ENCODE peak calls at places on chromosomes 1 and 21, in ten cellular contexts. One of them, this sample, is unnamed.

GRCh38 chr1:203480084-203480483 is 4.5 kb downstream of the PRELP start:
- DNase-seq in GM04504: no peak
- DNase-seq in LoVo: no peak
- DNase-seq in neuronal stem cell: no peak
- DNase-seq in cardiac fibroblast: peak; percentile 42
- DNase-seq in left lobe of liver: no peak
- DNase-seq in left ventricle myocardium inferior: no peak
- DNase-seq in stimulated activated naive B cell treated with anti-CD40 and anti-IgM and Interleukin-4, amounts not matched to agents 10 μg/mL and 1 μg/mL and 100 μg/mL, for 72 hours: no peak
- DNase-seq in Jurkat, Clone E6-1: no peak
- DNase-seq in brain microvascular endothelial cell: no peak
- DNase-seq in this sample: no peak

GRCh38 chr1:4220362-4220761 is 320.3 kb upstream of the C1orf174 start:
- DNase-seq in LoVo: no peak
- DNase-seq in brain microvascular endothelial cell: no peak
- DNase-seq in cardiac fibroblast: no peak
- DNase-seq in left ventricle myocardium inferior: no peak
- DNase-seq in left lobe of liver: no peak
- DNase-seq in stimulated activated naive B cell treated with anti-CD40 and anti-IgM and Interleukin-4, amounts not matched to agents 10 μg/mL and 1 μg/mL and 100 μg/mL, for 72 hours: no peak
- DNase-seq in neuronal stem cell: no peak
- DNase-seq in GM04504: no peak
- DNase-seq in Jurkat, Clone E6-1: no peak
- DNase-seq in this sample: no peak

GRCh38 chr1:158398818-158399502 is at the start of gene OR10T2:
- DNase-seq in left lobe of liver: no peak
- DNase-seq in LoVo: no peak
- DNase-seq in brain microvascular endothelial cell: no peak
- DNase-seq in GM04504: no peak
- DNase-seq in left ventricle myocardium inferior: no peak
- DNase-seq in Jurkat, Clone E6-1: peak; percentile 99
- DNase-seq in stimulated activated naive B cell treated with anti-CD40 and anti-IgM and Interleukin-4, amounts not matched to agents 10 μg/mL and 1 μg/mL and 100 μg/mL, for 72 hours: no peak
- DNase-seq in neuronal stem cell: no peak
- DNase-seq in cardiac fibroblast: no peak
- DNase-seq in this sample: no peak

GRCh38 chr1:167516404-167517388 is 1.6 kb downstream of the CD247 start:
- DNase-seq in cardiac fibroblast: no peak
- DNase-seq in brain microvascular endothelial cell: no peak
- DNase-seq in left ventricle myocardium inferior: no peak
- DNase-seq in stimulated activated naive B cell treated with anti-CD40 and anti-IgM and Interleukin-4, amounts not matched to agents 10 μg/mL and 1 μg/mL and 100 μg/mL, for 72 hours: no peak
- DNase-seq in left lobe of liver: no peak
- DNase-seq in Jurkat, Clone E6-1: peak; percentile 28
- DNase-seq in neuronal stem cell: no peak
- DNase-seq in LoVo: no peak
- DNase-seq in GM04504: no peak
- DNase-seq in this sample: no peak

GRCh38 chr1:174850726-174851125 is 149.0 kb upstream of the CACYBP start:
- DNase-seq in neuronal stem cell: no peak
- DNase-seq in left ventricle myocardium inferior: no peak
- DNase-seq in stimulated activated naive B cell treated with anti-CD40 and anti-IgM and Interleukin-4, amounts not matched to agents 10 μg/mL and 1 μg/mL and 100 μg/mL, for 72 hours: no peak
- DNase-seq in cardiac fibroblast: no peak
- DNase-seq in brain microvascular endothelial cell: no peak
- DNase-seq in left lobe of liver: no peak
- DNase-seq in LoVo: no peak
- DNase-seq in Jurkat, Clone E6-1: no peak
- DNase-seq in GM04504: no peak
- DNase-seq in this sample: no peak

GRCh38 chr1:232192781-232193450 is 437.0 kb downstream of the SIPA1L2 start:
- DNase-seq in GM04504: no peak
- DNase-seq in brain microvascular endothelial cell: peak; percentile 32
- DNase-seq in neuronal stem cell: no peak
- DNase-seq in stimulated activated naive B cell treated with anti-CD40 and anti-IgM and Interleukin-4, amounts not matched to agents 10 μg/mL and 1 μg/mL and 100 μg/mL, for 72 hours: no peak
- DNase-seq in cardiac fibroblast: no peak
- DNase-seq in LoVo: no peak
- DNase-seq in Jurkat, Clone E6-1: no peak
- DNase-seq in left lobe of liver: no peak
- DNase-seq in left ventricle myocardium inferior: no peak
- DNase-seq in this sample: no peak

GRCh38 chr1:227774051-227774720 is 39.0 kb downstream of the SNAP47 start:
- DNase-seq in brain microvascular endothelial cell: no peak
- DNase-seq in left ventricle myocardium inferior: no peak
- DNase-seq in GM04504: no peak
- DNase-seq in Jurkat, Clone E6-1: peak; percentile 93
- DNase-seq in LoVo: no peak
- DNase-seq in left lobe of liver: no peak
- DNase-seq in stimulated activated naive B cell treated with anti-CD40 and anti-IgM and Interleukin-4, amounts not matched to agents 10 μg/mL and 1 μg/mL and 100 μg/mL, for 72 hours: no peak
- DNase-seq in neuronal stem cell: no peak
- DNase-seq in cardiac fibroblast: no peak
- DNase-seq in this sample: no peak

GRCh38 chr21:43949499-43950208 is 62.5 kb upstream of the TRAPPC10 start:
- DNase-seq in left ventricle myocardium inferior: no peak
- DNase-seq in neuronal stem cell: no peak
- DNase-seq in GM04504: no peak
- DNase-seq in brain microvascular endothelial cell: no peak
- DNase-seq in stimulated activated naive B cell treated with anti-CD40 and anti-IgM and Interleukin-4, amounts not matched to agents 10 μg/mL and 1 μg/mL and 100 μg/mL, for 72 hours: no peak
- DNase-seq in cardiac fibroblast: no peak
- DNase-seq in Jurkat, Clone E6-1: peak; percentile 50
- DNase-seq in left lobe of liver: no peak
- DNase-seq in LoVo: no peak
- DNase-seq in this sample: no peak

GRCh38 chr1:28518745-28519341 is 13.0 kb downstream of the RCC1 start:
- DNase-seq in left ventricle myocardium inferior: no peak
- DNase-seq in neuronal stem cell: no peak
- DNase-seq in cardiac fibroblast: peak; percentile 42
- DNase-seq in brain microvascular endothelial cell: no peak
- DNase-seq in LoVo: peak; percentile 32
- DNase-seq in stimulated activated naive B cell treated with anti-CD40 and anti-IgM and Interleukin-4, amounts not matched to agents 10 μg/mL and 1 μg/mL and 100 μg/mL, for 72 hours: no peak
- DNase-seq in Jurkat, Clone E6-1: peak; percentile 69
- DNase-seq in GM04504: no peak
- DNase-seq in left lobe of liver: peak; percentile 56
- DNase-seq in this sample: peak; percentile 78

GRCh38 chr1:226872455-226872854 is 2.0 kb downstream of the PSEN2 start:
- DNase-seq in left lobe of liver: no peak
- DNase-seq in Jurkat, Clone E6-1: no peak
- DNase-seq in brain microvascular endothelial cell: peak; percentile 18
- DNase-seq in GM04504: no peak
- DNase-seq in left ventricle myocardium inferior: no peak
- DNase-seq in stimulated activated naive B cell treated with anti-CD40 and anti-IgM and Interleukin-4, amounts not matched to agents 10 μg/mL and 1 μg/mL and 100 μg/mL, for 72 hours: no peak
- DNase-seq in neuronal stem cell: no peak
- DNase-seq in cardiac fibroblast: peak; percentile 44
- DNase-seq in LoVo: no peak
- DNase-seq in this sample: no peak

GRCh38 chr21:26388731-26389231 is 184.3 kb downstream of the CYYR1 start:
- DNase-seq in stimulated activated naive B cell treated with anti-CD40 and anti-IgM and Interleukin-4, amounts not matched to agents 10 μg/mL and 1 μg/mL and 100 μg/mL, for 72 hours: no peak
- DNase-seq in Jurkat, Clone E6-1: no peak
- DNase-seq in brain microvascular endothelial cell: peak; percentile 45
- DNase-seq in LoVo: peak; percentile 44
- DNase-seq in left ventricle myocardium inferior: no peak
- DNase-seq in cardiac fibroblast: peak; percentile 90
- DNase-seq in GM04504: peak; percentile 52
- DNase-seq in left lobe of liver: no peak
- DNase-seq in neuronal stem cell: no peak
- DNase-seq in this sample: no peak

GRCh38 chr1:51516639-51517158 is 2.4 kb downstream of the EPS15 start:
- DNase-seq in cardiac fibroblast: peak; percentile 46
- DNase-seq in left lobe of liver: no peak
- DNase-seq in brain microvascular endothelial cell: peak; percentile 35
- DNase-seq in LoVo: no peak
- DNase-seq in Jurkat, Clone E6-1: no peak
- DNase-seq in neuronal stem cell: no peak
- DNase-seq in left ventricle myocardium inferior: no peak
- DNase-seq in stimulated activated naive B cell treated with anti-CD40 and anti-IgM and Interleukin-4, amounts not matched to agents 10 μg/mL and 1 μg/mL and 100 μg/mL, for 72 hours: no peak
- DNase-seq in GM04504: no peak
- DNase-seq in this sample: no peak

GRCh38 chr1:107171378-107171777 is 30.5 kb downstream of the NTNG1 start:
- DNase-seq in neuronal stem cell: no peak
- DNase-seq in Jurkat, Clone E6-1: no peak
- DNase-seq in left ventricle myocardium inferior: no peak
- DNase-seq in LoVo: no peak
- DNase-seq in GM04504: no peak
- DNase-seq in brain microvascular endothelial cell: no peak
- DNase-seq in stimulated activated naive B cell treated with anti-CD40 and anti-IgM and Interleukin-4, amounts not matched to agents 10 μg/mL and 1 μg/mL and 100 μg/mL, for 72 hours: no peak
- DNase-seq in left lobe of liver: no peak
- DNase-seq in cardiac fibroblast: no peak
- DNase-seq in this sample: no peak

GRCh38 chr1:9922342-9922741 is 12.3 kb upstream of the CTNNBIP1 start:
- DNase-seq in GM04504: no peak
- DNase-seq in brain microvascular endothelial cell: no peak
- DNase-seq in neuronal stem cell: peak; percentile 55
- DNase-seq in cardiac fibroblast: no peak
- DNase-seq in stimulated activated naive B cell treated with anti-CD40 and anti-IgM and Interleukin-4, amounts not matched to agents 10 μg/mL and 1 μg/mL and 100 μg/mL, for 72 hours: no peak
- DNase-seq in Jurkat, Clone E6-1: no peak
- DNase-seq in left ventricle myocardium inferior: no peak
- DNase-seq in left lobe of liver: no peak
- DNase-seq in LoVo: no peak
- DNase-seq in this sample: no peak

GRCh38 chr1:240207073-240207709 is 115.5 kb downstream of the FMN2 start:
- DNase-seq in left lobe of liver: no peak
- DNase-seq in left ventricle myocardium inferior: no peak
- DNase-seq in brain microvascular endothelial cell: no peak
- DNase-seq in stimulated activated naive B cell treated with anti-CD40 and anti-IgM and Interleukin-4, amounts not matched to agents 10 μg/mL and 1 μg/mL and 100 μg/mL, for 72 hours: no peak
- DNase-seq in neuronal stem cell: no peak
- DNase-seq in LoVo: no peak
- DNase-seq in cardiac fibroblast: no peak
- DNase-seq in GM04504: no peak
- DNase-seq in Jurkat, Clone E6-1: no peak
- DNase-seq in this sample: no peak

GRCh38 chr1:38817958-38818705 is 41.4 kb downstream of the RRAGC start:
- DNase-seq in cardiac fibroblast: no peak
- DNase-seq in left ventricle myocardium inferior: no peak
- DNase-seq in LoVo: peak; percentile 12
- DNase-seq in Jurkat, Clone E6-1: no peak
- DNase-seq in left lobe of liver: no peak
- DNase-seq in neuronal stem cell: peak; percentile 76
- DNase-seq in stimulated activated naive B cell treated with anti-CD40 and anti-IgM and Interleukin-4, amounts not matched to agents 10 μg/mL and 1 μg/mL and 100 μg/mL, for 72 hours: peak; percentile 26
- DNase-seq in GM04504: no peak
- DNase-seq in brain microvascular endothelial cell: no peak
- DNase-seq in this sample: peak; percentile 93

GRCh38 chr1:166852918-166853317 is 13.6 kb downstream of the POGK start:
- DNase-seq in LoVo: no peak
- DNase-seq in cardiac fibroblast: no peak
- DNase-seq in left lobe of liver: no peak
- DNase-seq in left ventricle myocardium inferior: no peak
- DNase-seq in Jurkat, Clone E6-1: no peak
- DNase-seq in stimulated activated naive B cell treated with anti-CD40 and anti-IgM and Interleukin-4, amounts not matched to agents 10 μg/mL and 1 μg/mL and 100 μg/mL, for 72 hours: no peak
- DNase-seq in GM04504: no peak
- DNase-seq in neuronal stem cell: no peak
- DNase-seq in brain microvascular endothelial cell: no peak
- DNase-seq in this sample: no peak

GRCh38 chr1:90994461-90994860 is 27.4 kb downstream of the ZNF644 start:
- DNase-seq in GM04504: no peak
- DNase-seq in Jurkat, Clone E6-1: no peak
- DNase-seq in brain microvascular endothelial cell: no peak
- DNase-seq in left lobe of liver: no peak
- DNase-seq in stimulated activated naive B cell treated with anti-CD40 and anti-IgM and Interleukin-4, amounts not matched to agents 10 μg/mL and 1 μg/mL and 100 μg/mL, for 72 hours: no peak
- DNase-seq in left ventricle myocardium inferior: no peak
- DNase-seq in cardiac fibroblast: no peak
- DNase-seq in LoVo: no peak
- DNase-seq in neuronal stem cell: no peak
- DNase-seq in this sample: no peak